ENCODE peak calls at places on chromosome 20, in four cellular contexts. J is amniotic stem cell, C is mucosa of gallbladder, X is heart left ventricle. W is an unnamed sample.

GRCh38 chr20:23022849-23023248 is 12.3 kb upstream of the SSTR4 start:
- DNase-seq in C (no peak), J (no peak), X (no peak), W (no peak)

GRCh38 chr20:53606364-53606985 is 12.8 kb upstream of the ZNF217 start:
- DNase-seq in X (no peak), J (no peak), C (no peak), W (no peak)

GRCh38 chr20:44215125-44215524 is 4.6 kb upstream of the OSER1 start:
- DNase-seq in X (peak; percentile 62), J (peak; percentile 35), C (peak; percentile 64), W (peak; percentile 69)

GRCh38 chr20:16708590-16708989 is 21.2 kb upstream of the SNRPB2 start:
- DNase-seq in C (no peak), J (no peak), X (no peak), W (no peak)

GRCh38 chr20:63772781-63773520 is 33.4 kb downstream of the SLC2A4RG start:
- DNase-seq in J (no peak), C (no peak), X (peak; percentile 58), W (no peak)

GRCh38 chr20:9609892-9610502 is 95.6 kb downstream of the LAMP5 start:
- DNase-seq in X (peak; percentile 28), C (peak; percentile 75), J (peak; percentile 18), W (peak; percentile 63)

GRCh38 chr20:14612389-14612788 is 275.0 kb upstream of the FLRT3 start:
- DNase-seq in X (no peak), C (no peak), J (peak; percentile 10), W (peak; percentile 49)

GRCh38 chr20:63101781-63102719 is 95.3 kb upstream of the BHLHE23 start:
- DNase-seq in X (peak; percentile 41), J (no peak), C (no peak), W (no peak)

GRCh38 chr20:53146201-53146891 is 174.2 kb downstream of the TSHZ2 start:
- DNase-seq in X (no peak), C (no peak), J (no peak), W (no peak)

GRCh38 chr20:56249244-56249955 is 868 bp downstream of the MC3R start:
- DNase-seq in J (no peak), C (no peak), X (no peak), W (peak; percentile 21)

W was measured in NCI-H460.